ENCODE peak calls at places on chromosomes 5 and 9, in five cellular contexts. J is glutamatergic neuron; G is progenitor cell of endocrine pancreas; I is activated CD8-positive, alpha-beta memory T cell treated with anti-CD3 and anti-CD28 coated beads for 48 hours; R is IMR-90. M is an unnamed sample.

GRCh38 chr9:121249563-121249962 is 18.4 kb upstream of the GSN start:
- DNase-seq in J (no peak), G (no peak), I (no peak), R (no peak), M (no peak)

GRCh38 chr5:176716320-176716719 is 69.0 kb downstream of the TSPAN17 start:
- DNase-seq in J (no peak), G (no peak), I (no peak), R (peak), M (peak)

GRCh38 chr9:79012561-79012960 is 559.2 kb upstream of the TLE4 start:
- DNase-seq in J (no peak), G (no peak), I (no peak), R (peak), M (no peak)

GRCh38 chr5:11595045-11595444 is 309.2 kb downstream of the CTNND2 start:
- DNase-seq in J (no peak), G (no peak), I (no peak), R (no peak), M (no peak)

GRCh38 chr5:56493751-56494150 is 260.6 kb upstream of the ANKRD55 start:
- DNase-seq in J (no peak), G (no peak), I (no peak), R (no peak), M (no peak)

GRCh38 chr9:137224850-137225694 is at the start of gene CYSRT1:
- DNase-seq in J (no peak), G (no peak), I (no peak), R (no peak), M (no peak)

GRCh38 chr9:5557606-5558587 is 47.6 kb downstream of the PDCD1LG2 start:
- DNase-seq in J (no peak), G (no peak), I (no peak), R (no peak), M (no peak)

GRCh38 chr5:57335092-57335491 is 147.5 kb downstream of the ACTBL2 start:
- DNase-seq in J (no peak), G (no peak), I (no peak), R (peak), M (peak)

GRCh38 chr5:55407059-55407684 is 99.4 kb downstream of the MTREX start:
- DNase-seq in J (no peak), G (no peak), I (no peak), R (peak), M (no peak)

GRCh38 chr9:137550241-137550621 is at the start of gene PNPLA7:
- DNase-seq in J (peak), G (peak), I (no peak), R (peak), M (peak)

GRCh38 chr5:135715267-135716050 is 119.0 kb upstream of the SLC25A48 start:
- DNase-seq in J (no peak), G (no peak), I (no peak), R (no peak), M (no peak)

GRCh38 chr5:126544087-126544740 is 50.8 kb downstream of the ALDH7A1 start:
- DNase-seq in J (peak), G (no peak), I (no peak), R (peak), M (no peak)

GRCh38 chr5:20347334-20347733 is 359.3 kb upstream of the CDH18 start:
- DNase-seq in J (no peak), G (no peak), I (no peak), R (no peak), M (no peak)

GRCh38 chr9:123637940-123638634 is 282.1 kb downstream of the CRB2 start:
- DNase-seq in J (no peak), G (no peak), I (no peak), R (peak), M (peak)

GRCh38 chr9:72858089-72858912 is 94.6 kb downstream of the ALDH1A1 start:
- DNase-seq in J (no peak), G (no peak), I (no peak), R (no peak), M (peak)

GRCh38 chr9:110443146-110443877 is 105.6 kb upstream of the TXNDC8 start:
- DNase-seq in J (peak), G (no peak), I (no peak), R (peak), M (peak)

GRCh38 chr5:143354025-143354424 is 49.5 kb downstream of the NR3C1 start:
- DNase-seq in J (no peak), G (no peak), I (no peak), R (no peak), M (no peak)

GRCh38 chr5:72265032-72265903 is 54.8 kb downstream of the MRPS27 start:
- DNase-seq in J (no peak), G (no peak), I (no peak), R (no peak), M (no peak)

GRCh38 chr9:21991039-21991959 is 2.9 kb downstream of the CDKN2A start:
- DNase-seq in J (no peak), G (no peak), I (no peak), R (no peak), M (no peak)

GRCh38 chr9:106286249-106286648 is 576.7 kb upstream of the ZNF462 start:
- DNase-seq in J (peak), G (no peak), I (no peak), R (no peak), M (no peak)

GRCh38 chr5:154465169-154465568 is 12.9 kb downstream of the HAND1 start:
- DNase-seq in J (no peak), G (no peak), I (no peak), R (peak), M (no peak)

GRCh38 chr9:116154334-116154975 is 864 bp downstream of the PAPPA start:
- DNase-seq in J (peak), G (peak), I (no peak), R (no peak), M (no peak)

GRCh38 chr9:135001526-135001925 is 83.8 kb upstream of the FCN1 start:
- DNase-seq in J (no peak), G (no peak), I (no peak), R (no peak), M (no peak)

M was measured in Caki2.